ENCODE peak calls at places on chromosomes 5 and 9, in six cellular contexts. One of them, this sample, is unnamed.

GRCh38 chr9:75866273-75866871 is 24.1 kb upstream of the PCSK5 start:
- DNase-seq in H1: peak; percentile 64
- DNase-seq in GM12878: no peak
- DNase-seq in HepG2: peak; percentile 27
- DNase-seq in SK-N-SH: peak; percentile 15
- DNase-seq in HCT116: peak; percentile 48
- DNase-seq in this sample: no peak

GRCh38 chr5:139422307-139422893 is 16.9 kb downstream of the DNAJC18 start:
- DNase-seq in H1: peak; percentile 56
- DNase-seq in GM12878: no peak
- DNase-seq in HepG2: peak; percentile 66
- DNase-seq in SK-N-SH: peak; percentile 74
- DNase-seq in HCT116: peak; percentile 48
- DNase-seq in this sample: peak; percentile 78

GRCh38 chr5:132915681-132916080 is 42.2 kb downstream of the LEAP2 start:
- DNase-seq in H1: no peak
- DNase-seq in GM12878: no peak
- DNase-seq in HepG2: no peak
- DNase-seq in SK-N-SH: no peak
- DNase-seq in HCT116: peak; percentile 8
- DNase-seq in this sample: no peak

GRCh38 chr5:76367623-76368366 is 35.3 kb upstream of the IQGAP2 start:
- DNase-seq in H1: no peak
- DNase-seq in GM12878: peak; percentile 44
- DNase-seq in HepG2: no peak
- DNase-seq in SK-N-SH: no peak
- DNase-seq in HCT116: no peak
- DNase-seq in this sample: no peak

GRCh38 chr9:90054810-90055209 is 450.0 kb downstream of the GADD45G start:
- DNase-seq in H1: no peak
- DNase-seq in GM12878: no peak
- DNase-seq in HepG2: no peak
- DNase-seq in SK-N-SH: no peak
- DNase-seq in HCT116: no peak
- DNase-seq in this sample: no peak

GRCh38 chr5:68962632-68963484 is 131.0 kb upstream of the SLC30A5 start:
- DNase-seq in H1: peak; percentile 71
- DNase-seq in GM12878: no peak
- DNase-seq in HepG2: peak; percentile 46
- DNase-seq in SK-N-SH: peak; percentile 74
- DNase-seq in HCT116: peak; percentile 53
- DNase-seq in this sample: peak; percentile 85

GRCh38 chr5:17132444-17133083 is 84.9 kb upstream of the BASP1 start:
- DNase-seq in H1: no peak
- DNase-seq in GM12878: no peak
- DNase-seq in HepG2: no peak
- DNase-seq in SK-N-SH: peak; percentile 46
- DNase-seq in HCT116: no peak
- DNase-seq in this sample: peak; percentile 53

GRCh38 chr5:96203761-96204160 is 229.3 kb downstream of the PCSK1 start:
- DNase-seq in H1: no peak
- DNase-seq in GM12878: no peak
- DNase-seq in HepG2: no peak
- DNase-seq in SK-N-SH: no peak
- DNase-seq in HCT116: no peak
- DNase-seq in this sample: no peak

GRCh38 chr5:65483474-65484346 is 2.0 kb upstream of the ADAMTS6 start:
- DNase-seq in H1: no peak
- DNase-seq in GM12878: peak; percentile 36
- DNase-seq in HepG2: peak; percentile 63
- DNase-seq in SK-N-SH: peak; percentile 66
- DNase-seq in HCT116: peak; percentile 52
- DNase-seq in this sample: peak; percentile 73

GRCh38 chr9:92706218-92706940 is 36.4 kb upstream of the IPPK start:
- DNase-seq in H1: peak; percentile 69
- DNase-seq in GM12878: no peak
- DNase-seq in HepG2: peak; percentile 35
- DNase-seq in SK-N-SH: no peak
- DNase-seq in HCT116: peak; percentile 54
- DNase-seq in this sample: peak; percentile 59

GRCh38 chr5:32865475-32865874 is 154.4 kb downstream of the NPR3 start:
- DNase-seq in H1: no peak
- DNase-seq in GM12878: no peak
- DNase-seq in HepG2: no peak
- DNase-seq in SK-N-SH: no peak
- DNase-seq in HCT116: no peak
- DNase-seq in this sample: no peak

GRCh38 chr5:77743181-77743580 is 33.0 kb downstream of the TBCA start:
- DNase-seq in H1: no peak
- DNase-seq in GM12878: no peak
- DNase-seq in HepG2: no peak
- DNase-seq in SK-N-SH: no peak
- DNase-seq in HCT116: no peak
- DNase-seq in this sample: no peak

GRCh38 chr5:181173420-181174342 is 26.3 kb downstream of the OR2V2 start:
- DNase-seq in H1: peak; percentile 98
- DNase-seq in GM12878: peak; percentile 84
- DNase-seq in HepG2: peak; percentile 39
- DNase-seq in SK-N-SH: peak; percentile 59
- DNase-seq in HCT116: peak; percentile 86
- DNase-seq in this sample: no peak

GRCh38 chr9:133401588-133401987 is 16.2 kb downstream of the REXO4 start:
- DNase-seq in H1: no peak
- DNase-seq in GM12878: no peak
- DNase-seq in HepG2: no peak
- DNase-seq in SK-N-SH: no peak
- DNase-seq in HCT116: no peak
- DNase-seq in this sample: no peak

GRCh38 chr9:14251146-14252071 is 62.5 kb downstream of the NFIB start:
- DNase-seq in H1: no peak
- DNase-seq in GM12878: peak; percentile 3
- DNase-seq in HepG2: peak; percentile 50
- DNase-seq in SK-N-SH: no peak
- DNase-seq in HCT116: peak; percentile 7
- DNase-seq in this sample: peak; percentile 85

GRCh38 chr9:129823163-129823933 is 588 bp downstream of the TOR1A start:
- DNase-seq in H1: peak; percentile 55
- DNase-seq in GM12878: no peak
- DNase-seq in HepG2: no peak
- DNase-seq in SK-N-SH: peak; percentile 76
- DNase-seq in HCT116: no peak
- DNase-seq in this sample: no peak

GRCh38 chr9:129487658-129488483 is 133.0 kb downstream of the C9orf50 start:
- DNase-seq in H1: no peak
- DNase-seq in GM12878: no peak
- DNase-seq in HepG2: no peak
- DNase-seq in SK-N-SH: no peak
- DNase-seq in HCT116: no peak
- DNase-seq in this sample: no peak

GRCh38 chr9:127915325-127915752 is 1.5 kb downstream of the ST6GALNAC4 start:
- DNase-seq in H1: no peak
- DNase-seq in GM12878: no peak
- DNase-seq in HepG2: no peak
- DNase-seq in SK-N-SH: peak; percentile 39
- DNase-seq in HCT116: no peak
- DNase-seq in this sample: no peak

GRCh38 chr9:34179528-34180138 is 790 bp downstream of the UBAP1 start:
- DNase-seq in H1: no peak
- DNase-seq in GM12878: no peak
- DNase-seq in HepG2: no peak
- DNase-seq in SK-N-SH: no peak
- DNase-seq in HCT116: no peak
- DNase-seq in this sample: no peak

GRCh38 chr5:82334856-82335255 is 56.7 kb upstream of the RPS23 start:
- DNase-seq in H1: no peak
- DNase-seq in GM12878: no peak
- DNase-seq in HepG2: no peak
- DNase-seq in SK-N-SH: no peak
- DNase-seq in HCT116: no peak
- DNase-seq in this sample: peak; percentile 58

GRCh38 chr5:32443145-32443540 is 1.4 kb downstream of the ZFR start:
- DNase-seq in H1: no peak
- DNase-seq in GM12878: peak; percentile 31
- DNase-seq in HepG2: no peak
- DNase-seq in SK-N-SH: peak; percentile 17
- DNase-seq in HCT116: no peak
- DNase-seq in this sample: no peak

GRCh38 chr5:175842947-175843793 is 28.2 kb upstream of the CPLX2 start:
- DNase-seq in H1: no peak
- DNase-seq in GM12878: no peak
- DNase-seq in HepG2: peak; percentile 78
- DNase-seq in SK-N-SH: peak; percentile 76
- DNase-seq in HCT116: no peak
- DNase-seq in this sample: peak; percentile 31

GRCh38 chr5:4203146-4203545 is 607.5 kb downstream of the IRX1 start:
- DNase-seq in H1: no peak
- DNase-seq in GM12878: no peak
- DNase-seq in HepG2: no peak
- DNase-seq in SK-N-SH: no peak
- DNase-seq in HCT116: no peak
- DNase-seq in this sample: no peak

GRCh38 chr5:4196744-4197646 is 601.4 kb downstream of the IRX1 start:
- DNase-seq in H1: no peak
- DNase-seq in GM12878: no peak
- DNase-seq in HepG2: no peak
- DNase-seq in SK-N-SH: no peak
- DNase-seq in HCT116: no peak
- DNase-seq in this sample: no peak

GRCh38 chr5:4198461-4198860 is 602.8 kb downstream of the IRX1 start:
- DNase-seq in H1: no peak
- DNase-seq in GM12878: no peak
- DNase-seq in HepG2: no peak
- DNase-seq in SK-N-SH: no peak
- DNase-seq in HCT116: no peak
- DNase-seq in this sample: no peak

GRCh38 chr5:4199461-4199860 is 603.8 kb downstream of the IRX1 start:
- DNase-seq in H1: no peak
- DNase-seq in GM12878: no peak
- DNase-seq in HepG2: no peak
- DNase-seq in SK-N-SH: no peak
- DNase-seq in HCT116: no peak
- DNase-seq in this sample: no peak

GRCh38 chr5:4199036-4199435 is 603.4 kb downstream of the IRX1 start:
- DNase-seq in H1: no peak
- DNase-seq in GM12878: no peak
- DNase-seq in HepG2: no peak
- DNase-seq in SK-N-SH: no peak
- DNase-seq in HCT116: no peak
- DNase-seq in this sample: no peak
- TF ChIP-seq JUND in H1: no peak
- TF ChIP-seq JUND in GM12878: no peak
- TF ChIP-seq JUND in HepG2: no peak
- TF ChIP-seq JUND in SK-N-SH: no peak
- TF ChIP-seq JUND in HCT116: no peak
- TF ChIP-seq JUND in this sample: no peak

GRCh38 chr5:34043099-34043876 is at the start of gene C1QTNF3:
- DNase-seq in H1: no peak
- DNase-seq in GM12878: no peak
- DNase-seq in HepG2: no peak
- DNase-seq in SK-N-SH: no peak
- DNase-seq in HCT116: no peak
- DNase-seq in this sample: no peak

GRCh38 chr5:34041247-34041972 is 1.6 kb downstream of the C1QTNF3 start:
- DNase-seq in H1: no peak
- DNase-seq in GM12878: no peak
- DNase-seq in HepG2: no peak
- DNase-seq in SK-N-SH: no peak
- DNase-seq in HCT116: no peak
- DNase-seq in this sample: no peak

GRCh38 chr5:34040411-34040810 is 2.6 kb downstream of the C1QTNF3 start:
- DNase-seq in H1: no peak
- DNase-seq in GM12878: no peak
- DNase-seq in HepG2: no peak
- DNase-seq in SK-N-SH: no peak
- DNase-seq in HCT116: no peak
- DNase-seq in this sample: no peak

GRCh38 chr5:34039398-34040157 is 3.4 kb downstream of the C1QTNF3 start:
- DNase-seq in H1: no peak
- DNase-seq in GM12878: no peak
- DNase-seq in HepG2: no peak
- DNase-seq in SK-N-SH: no peak
- DNase-seq in HCT116: no peak
- DNase-seq in this sample: no peak

DNA sequence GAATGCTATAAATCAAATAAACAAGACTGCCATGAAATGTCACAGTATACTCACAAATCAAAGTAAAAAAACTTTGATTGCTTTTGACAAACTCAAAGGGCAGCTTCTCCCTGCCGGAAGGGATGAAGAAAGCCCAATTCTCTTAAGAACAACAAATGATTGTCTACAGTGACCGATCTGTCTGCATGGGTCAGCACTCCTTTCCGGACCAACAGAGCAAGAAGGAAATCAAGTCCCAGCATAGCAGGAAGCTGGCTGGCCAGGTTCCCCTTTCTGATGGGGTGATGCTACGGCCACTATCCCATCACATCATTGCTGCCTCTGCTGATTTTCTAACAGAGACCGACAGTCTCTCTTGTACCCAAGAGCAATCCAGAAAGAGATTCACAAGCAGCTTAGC is 711 bp downstream of the C1QTNF3 start:
- DNase-seq in H1: no peak
- DNase-seq in GM12878: no peak
- DNase-seq in HepG2: no peak
- DNase-seq in SK-N-SH: no peak
- DNase-seq in HCT116: no peak
- DNase-seq in this sample: no peak
- TF ChIP-seq JUND in H1: no peak
- TF ChIP-seq JUND in GM12878: no peak
- TF ChIP-seq JUND in HepG2: no peak
- TF ChIP-seq JUND in SK-N-SH: no peak
- TF ChIP-seq JUND in HCT116: no peak
- TF ChIP-seq JUND in this sample: no peak

DNA sequence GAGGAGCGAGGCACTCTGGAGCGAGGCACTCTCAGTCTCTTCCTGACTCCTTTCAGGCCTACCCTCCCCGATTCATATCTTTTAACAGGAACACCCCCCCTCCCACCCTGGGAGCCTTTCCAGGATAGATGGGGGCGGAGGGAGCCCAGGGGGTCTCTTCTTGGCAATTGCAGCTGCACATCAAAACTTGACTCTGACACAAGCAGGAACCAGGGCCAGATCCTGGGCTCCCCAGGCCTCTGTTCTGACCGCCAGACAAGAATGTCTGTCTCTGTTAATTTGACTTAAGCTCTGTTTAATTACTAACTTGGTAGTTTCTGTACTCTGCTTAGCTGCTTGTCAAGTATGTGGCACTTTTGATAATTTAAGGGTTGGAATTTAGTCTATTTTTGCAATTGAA is 43.4 kb downstream of the ACTL7B start:
- DNase-seq in H1: no peak
- DNase-seq in GM12878: no peak
- DNase-seq in HepG2: no peak
- DNase-seq in SK-N-SH: no peak
- DNase-seq in HCT116: no peak
- DNase-seq in this sample: no peak
- TF ChIP-seq JUND in H1: no peak
- TF ChIP-seq JUND in GM12878: no peak
- TF ChIP-seq JUND in HepG2: no peak
- TF ChIP-seq JUND in SK-N-SH: no peak
- TF ChIP-seq JUND in HCT116: no peak
- TF ChIP-seq JUND in this sample: no peak

GRCh38 chr5:164636456-164636855 is 1131.0 kb downstream of the MAT2B start:
- DNase-seq in H1: no peak
- DNase-seq in GM12878: no peak
- DNase-seq in HepG2: no peak
- DNase-seq in SK-N-SH: peak; percentile 5
- DNase-seq in HCT116: no peak
- DNase-seq in this sample: no peak

GRCh38 chr5:164637931-164638521 is 1132.6 kb downstream of the MAT2B start:
- DNase-seq in H1: no peak
- DNase-seq in GM12878: no peak
- DNase-seq in HepG2: no peak
- DNase-seq in SK-N-SH: no peak
- DNase-seq in HCT116: no peak
- DNase-seq in this sample: peak; percentile 27
- TF ChIP-seq JUND in H1: no peak
- TF ChIP-seq JUND in GM12878: no peak
- TF ChIP-seq JUND in HepG2: no peak
- TF ChIP-seq JUND in SK-N-SH: no peak
- TF ChIP-seq JUND in HCT116: no peak
- TF ChIP-seq JUND in this sample: peak; percentile 99

This sample was measured in T47D.